ENCODE peak calls at places on chromosomes 11 and 22, in four cellular contexts. G is colonic mucosa, M is Panc1, F is fibroblast of the aortic adventitia. L is an unnamed sample.

GRCh38 chr11:34208266-34209135 is 103.1 kb downstream of the NAT10 start:
- DNase-seq in G (no peak), M (no peak), F (peak), L (no peak)

GRCh38 chr11:33248416-33248957 is 8.7 kb upstream of the HIPK3 start:
- DNase-seq in G (peak), M (no peak), F (peak), L (no peak)

GRCh38 chr22:20803696-20804324 is 29.9 kb downstream of the SERPIND1 start:
- DNase-seq in G (peak), M (no peak), F (peak), L (peak)

GRCh38 chr11:32113200-32113599 is 22.3 kb downstream of the RCN1 start:
- DNase-seq in G (no peak), M (no peak), F (no peak), L (peak)

GRCh38 chr11:91850533-91851305 is 373.9 kb upstream of the FAT3 start:
- DNase-seq in G (no peak), M (no peak), F (no peak), L (no peak)

GRCh38 chr22:38180841-38181452 is 683 bp downstream of the PLA2G6 start:
- DNase-seq in G (peak), M (no peak), F (no peak), L (no peak)

GRCh38 chr11:78310500-78310909 is 107.1 kb downstream of the GAB2 start:
- DNase-seq in G (peak), M (no peak), F (peak), L (peak)

GRCh38 chr11:111441443-111441842 is 62.4 kb upstream of the POU2AF1 start:
- DNase-seq in G (no peak), M (no peak), F (no peak), L (peak)

GRCh38 chr22:18077087-18077638 is 627 bp upstream of the PEX26 start:
- DNase-seq in G (no peak), M (no peak), F (no peak), L (no peak)

GRCh38 chr11:116459233-116459632 is 313.6 kb downstream of the BUD13 start:
- DNase-seq in G (peak), M (no peak), F (no peak), L (no peak)

GRCh38 chr11:130904380-130904779 is 11.9 kb downstream of the SNX19 start:
- DNase-seq in G (no peak), M (no peak), F (no peak), L (no peak)

GRCh38 chr11:69524291-69524882 is 42.9 kb downstream of the LINC01488 start:
- DNase-seq in G (no peak), M (no peak), F (no peak), L (no peak)

GRCh38 chr11:18203723-18204122 is 31.1 kb downstream of the MRGPRX4 start:
- DNase-seq in G (no peak), M (no peak), F (peak), L (peak)

GRCh38 chr11:119356349-119357031 is 10.0 kb upstream of the MFRP start:
- DNase-seq in G (peak), M (no peak), F (peak), L (peak)

GRCh38 chr22:29257751-29258181 is 10.0 kb downstream of the RHBDD3 start:
- DNase-seq in G (no peak), M (no peak), F (no peak), L (no peak)

GRCh38 chr11:112157274-112157766 is 6.6 kb downstream of the IL18 start:
- DNase-seq in G (no peak), M (peak), F (peak), L (peak)

GRCh38 chr11:124586247-124586860 is 16.6 kb downstream of the OR8A1 start:
- DNase-seq in G (peak), M (peak), F (peak), L (peak)

GRCh38 chr11:65431452-65432132 is 9.0 kb downstream of the NEAT1 start:
- DNase-seq in G (no peak), M (no peak), F (peak), L (no peak)

DNA sequence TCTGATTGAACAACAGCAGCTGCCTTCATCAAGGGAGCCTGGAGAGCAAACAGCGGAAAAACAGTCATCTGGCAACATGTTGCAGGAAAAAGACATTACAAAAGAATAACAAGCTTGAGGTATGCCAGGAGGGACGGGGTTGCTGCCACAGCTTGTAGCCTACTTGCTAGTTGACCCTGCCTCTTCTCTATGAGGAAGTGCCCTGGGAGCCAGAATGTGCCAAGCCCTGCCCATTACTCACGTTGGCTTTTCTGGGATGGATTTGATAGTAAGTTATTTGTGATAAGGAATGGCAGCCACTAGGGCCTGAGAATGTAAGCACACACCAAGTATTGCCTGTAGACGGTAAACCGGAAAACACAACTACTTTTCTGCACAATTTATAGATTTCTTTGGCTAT is 113.5 kb upstream of the KIRREL3 start:
- DNase-seq in G (no peak), M (no peak), F (no peak), L (no peak)
- H3K4me3 ChIP-seq in G (no peak), M (no peak), F (no peak), L (no peak)

GRCh38 chr11:76598426-76598839 is 72.1 kb downstream of the LRRC32 start:
- DNase-seq in G (no peak), M (peak), F (peak), L (no peak)
- TF ChIP-seq CTCF in G (no peak), M (peak), F (peak), L (peak)

GRCh38 chr11:74009230-74009547 is 304 bp upstream of the UCP3 start:
- DNase-seq in G (no peak), M (no peak), F (no peak), L (no peak)

GRCh38 chr11:74008373-74009229 is at the start of gene UCP3:
- DNase-seq in G (no peak), M (no peak), F (no peak), L (no peak)

GRCh38 chr11:74010306-74010981 is 1.6 kb upstream of the UCP3 start:
- DNase-seq in G (no peak), M (no peak), F (no peak), L (no peak)

GRCh38 chr11:74011360-74012071 is 2.6 kb upstream of the UCP3 start:
- DNase-seq in G (no peak), M (no peak), F (peak), L (peak)

GRCh38 chr11:74009675-74010305 is 905 bp upstream of the UCP3 start:
- DNase-seq in G (no peak), M (no peak), F (no peak), L (no peak)
- H3K4me3 ChIP-seq in G (no peak), M (no peak), F (no peak), L (no peak)

GRCh38 chr22:32446321-32446720 is 17.9 kb downstream of the BPIFC start:
- DNase-seq in G (no peak), M (no peak), F (no peak), L (no peak)

GRCh38 chr22:32448980-32449379 is 15.3 kb downstream of the BPIFC start:
- DNase-seq in G (no peak), M (no peak), F (no peak), L (no peak)

GRCh38 chr22:32444068-32444467 is 20.2 kb downstream of the BPIFC start:
- DNase-seq in G (no peak), M (no peak), F (no peak), L (no peak)
- TF ChIP-seq CTCF in G (no peak), M (peak), F (no peak), L (peak)